ENCODE peak calls at places on chromosome 17, in seven cellular contexts. One of them, this sample, is unnamed.

GRCh38 chr17:82921426-82921825 is 81.6 kb upstream of the ZNF750 start:
- DNase-seq in left lung: no peak
- DNase-seq in lower leg skin: no peak
- DNase-seq in thyroid gland: no peak
- DNase-seq in breast epithelium: no peak
- DNase-seq in CD8-positive, alpha-beta T cell: no peak
- DNase-seq in ascending aorta: no peak
- DNase-seq in this sample: no peak

GRCh38 chr17:48335858-48336500 is 94.0 kb downstream of the SKAP1 start:
- DNase-seq in left lung: no peak
- DNase-seq in lower leg skin: no peak
- DNase-seq in thyroid gland: no peak
- DNase-seq in breast epithelium: no peak
- DNase-seq in CD8-positive, alpha-beta T cell: no peak
- DNase-seq in ascending aorta: no peak
- DNase-seq in this sample: no peak

GRCh38 chr17:44887971-44888955 is 11.0 kb downstream of the EFTUD2 start:
- DNase-seq in left lung: no peak
- DNase-seq in lower leg skin: no peak
- DNase-seq in thyroid gland: no peak
- DNase-seq in breast epithelium: no peak
- DNase-seq in CD8-positive, alpha-beta T cell: no peak
- DNase-seq in ascending aorta: no peak
- DNase-seq in this sample: no peak

GRCh38 chr17:28406478-28406824 is 439 bp upstream of the SLC46A1 start:
- DNase-seq in left lung: no peak
- DNase-seq in lower leg skin: no peak
- DNase-seq in thyroid gland: no peak
- DNase-seq in breast epithelium: no peak
- DNase-seq in CD8-positive, alpha-beta T cell: no peak
- DNase-seq in ascending aorta: no peak
- DNase-seq in this sample: no peak

GRCh38 chr17:7307686-7308624 is 527 bp downstream of the EIF5A start:
- DNase-seq in left lung: peak; percentile 64
- DNase-seq in lower leg skin: peak; percentile 48
- DNase-seq in thyroid gland: peak; percentile 56
- DNase-seq in breast epithelium: no peak
- DNase-seq in CD8-positive, alpha-beta T cell: no peak
- DNase-seq in ascending aorta: no peak
- DNase-seq in this sample: no peak

GRCh38 chr17:66527335-66527734 is 224.9 kb downstream of the PRKCA start:
- DNase-seq in left lung: no peak
- DNase-seq in lower leg skin: no peak
- DNase-seq in thyroid gland: no peak
- DNase-seq in breast epithelium: no peak
- DNase-seq in CD8-positive, alpha-beta T cell: no peak
- DNase-seq in ascending aorta: no peak
- DNase-seq in this sample: peak; percentile 15

GRCh38 chr17:78257810-78258322 is 26.4 kb downstream of the TMEM235 start:
- DNase-seq in left lung: no peak
- DNase-seq in lower leg skin: no peak
- DNase-seq in thyroid gland: no peak
- DNase-seq in breast epithelium: no peak
- DNase-seq in CD8-positive, alpha-beta T cell: no peak
- DNase-seq in ascending aorta: no peak
- DNase-seq in this sample: no peak

GRCh38 chr17:54992797-54993639 is 24.5 kb downstream of the STXBP4 start:
- DNase-seq in left lung: no peak
- DNase-seq in lower leg skin: no peak
- DNase-seq in thyroid gland: no peak
- DNase-seq in breast epithelium: no peak
- DNase-seq in CD8-positive, alpha-beta T cell: no peak
- DNase-seq in ascending aorta: no peak
- DNase-seq in this sample: no peak

GRCh38 chr17:75897076-75898019 is 597 bp upstream of the TRIM65 start:
- DNase-seq in left lung: no peak
- DNase-seq in lower leg skin: no peak
- DNase-seq in thyroid gland: peak; percentile 34
- DNase-seq in breast epithelium: no peak
- DNase-seq in CD8-positive, alpha-beta T cell: no peak
- DNase-seq in ascending aorta: no peak
- DNase-seq in this sample: no peak

GRCh38 chr17:65095465-65095864 is 38.9 kb upstream of the GNA13 start:
- DNase-seq in left lung: no peak
- DNase-seq in lower leg skin: no peak
- DNase-seq in thyroid gland: no peak
- DNase-seq in breast epithelium: no peak
- DNase-seq in CD8-positive, alpha-beta T cell: no peak
- DNase-seq in ascending aorta: no peak
- DNase-seq in this sample: no peak

GRCh38 chr17:11539637-11540036 is 58.6 kb upstream of the DNAH9 start:
- DNase-seq in left lung: no peak
- DNase-seq in lower leg skin: no peak
- DNase-seq in thyroid gland: no peak
- DNase-seq in breast epithelium: no peak
- DNase-seq in CD8-positive, alpha-beta T cell: no peak
- DNase-seq in ascending aorta: no peak
- DNase-seq in this sample: no peak

GRCh38 chr17:27572665-27573064 is 58.3 kb upstream of the LGALS9 start:
- DNase-seq in left lung: no peak
- DNase-seq in lower leg skin: no peak
- DNase-seq in thyroid gland: no peak
- DNase-seq in breast epithelium: no peak
- DNase-seq in CD8-positive, alpha-beta T cell: no peak
- DNase-seq in ascending aorta: no peak
- DNase-seq in this sample: no peak

GRCh38 chr17:42679001-42679491 is 2.3 kb upstream of the PLEKHH3 start:
- DNase-seq in left lung: peak; percentile 72
- DNase-seq in lower leg skin: peak; percentile 71
- DNase-seq in thyroid gland: peak; percentile 73
- DNase-seq in breast epithelium: no peak
- DNase-seq in CD8-positive, alpha-beta T cell: no peak
- DNase-seq in ascending aorta: peak; percentile 77
- DNase-seq in this sample: no peak

GRCh38 chr17:78125976-78126894 is 2.3 kb downstream of the TMC6 start:
- DNase-seq in left lung: no peak
- DNase-seq in lower leg skin: no peak
- DNase-seq in thyroid gland: no peak
- DNase-seq in breast epithelium: no peak
- DNase-seq in CD8-positive, alpha-beta T cell: no peak
- DNase-seq in ascending aorta: no peak
- DNase-seq in this sample: no peak

GRCh38 chr17:27824745-27825144 is 24.4 kb upstream of the NOS2 start:
- DNase-seq in left lung: no peak
- DNase-seq in lower leg skin: no peak
- DNase-seq in thyroid gland: no peak
- DNase-seq in breast epithelium: no peak
- DNase-seq in CD8-positive, alpha-beta T cell: no peak
- DNase-seq in ascending aorta: no peak
- DNase-seq in this sample: no peak

GRCh38 chr17:44362964-44363612 is 565 bp downstream of the FAM171A2 start:
- DNase-seq in left lung: no peak
- DNase-seq in lower leg skin: no peak
- DNase-seq in thyroid gland: peak; percentile 19
- DNase-seq in breast epithelium: no peak
- DNase-seq in CD8-positive, alpha-beta T cell: no peak
- DNase-seq in ascending aorta: no peak
- DNase-seq in this sample: peak; percentile 84

GRCh38 chr17:5837055-5837491 is 233.1 kb upstream of the WSCD1 start:
- DNase-seq in left lung: no peak
- DNase-seq in lower leg skin: no peak
- DNase-seq in thyroid gland: peak; percentile 69
- DNase-seq in breast epithelium: no peak
- DNase-seq in CD8-positive, alpha-beta T cell: no peak
- DNase-seq in ascending aorta: no peak
- DNase-seq in this sample: peak; percentile 54

GRCh38 chr17:82424001-82424862 is 5.8 kb upstream of the OGFOD3 start:
- DNase-seq in left lung: peak; percentile 34
- DNase-seq in lower leg skin: no peak
- DNase-seq in thyroid gland: peak; percentile 58
- DNase-seq in breast epithelium: no peak
- DNase-seq in CD8-positive, alpha-beta T cell: no peak
- DNase-seq in ascending aorta: no peak
- DNase-seq in this sample: no peak

GRCh38 chr17:1713878-1714487 is 3.8 kb upstream of the TLCD2 start:
- DNase-seq in left lung: no peak
- DNase-seq in lower leg skin: no peak
- DNase-seq in thyroid gland: peak; percentile 28
- DNase-seq in breast epithelium: no peak
- DNase-seq in CD8-positive, alpha-beta T cell: no peak
- DNase-seq in ascending aorta: peak; percentile 62
- DNase-seq in this sample: no peak

GRCh38 chr17:37461668-37462067 is 28.0 kb upstream of the DUSP14 start:
- DNase-seq in left lung: no peak
- DNase-seq in lower leg skin: no peak
- DNase-seq in thyroid gland: no peak
- DNase-seq in breast epithelium: no peak
- DNase-seq in CD8-positive, alpha-beta T cell: no peak
- DNase-seq in ascending aorta: no peak
- DNase-seq in this sample: no peak

DNA sequence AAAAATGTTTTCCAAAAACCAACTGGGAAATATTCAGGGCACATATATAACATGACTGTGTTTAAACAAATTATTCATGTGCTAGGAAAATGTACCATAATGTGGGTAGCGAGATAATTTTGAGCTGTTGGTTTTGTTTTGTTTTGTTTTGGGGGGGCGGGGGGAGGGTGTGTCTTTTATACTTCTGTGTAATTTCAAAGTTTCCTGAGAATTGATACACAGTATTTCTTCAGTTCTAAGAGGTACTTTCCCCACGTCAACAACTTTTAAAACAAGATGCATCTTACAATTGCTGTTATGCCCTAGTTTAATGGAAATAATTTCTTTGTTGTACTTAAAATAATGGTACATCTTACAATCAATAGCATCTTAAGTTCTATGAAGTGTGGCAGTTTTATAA is 99.7 kb upstream of the RPRML start:
- DNase-seq in left lung: no peak
- DNase-seq in lower leg skin: no peak
- DNase-seq in thyroid gland: no peak
- DNase-seq in breast epithelium: no peak
- DNase-seq in CD8-positive, alpha-beta T cell: no peak
- DNase-seq in ascending aorta: no peak
- DNase-seq in this sample: no peak
- TF ChIP-seq CTCF in left lung: no peak
- TF ChIP-seq CTCF in lower leg skin: no peak
- TF ChIP-seq CTCF in thyroid gland: no peak
- TF ChIP-seq CTCF in breast epithelium: no peak
- TF ChIP-seq CTCF in CD8-positive, alpha-beta T cell: no peak
- TF ChIP-seq CTCF in ascending aorta: no peak
- TF ChIP-seq CTCF in this sample: no peak

GRCh38 chr17:17739388-17740066 is 58.3 kb downstream of the RAI1 start:
- DNase-seq in left lung: peak; percentile 71
- DNase-seq in lower leg skin: no peak
- DNase-seq in thyroid gland: no peak
- DNase-seq in breast epithelium: no peak
- DNase-seq in CD8-positive, alpha-beta T cell: no peak
- DNase-seq in ascending aorta: no peak
- DNase-seq in this sample: no peak

GRCh38 chr17:17740627-17741237 is 59.5 kb downstream of the RAI1 start:
- DNase-seq in left lung: no peak
- DNase-seq in lower leg skin: no peak
- DNase-seq in thyroid gland: peak; percentile 33
- DNase-seq in breast epithelium: no peak
- DNase-seq in CD8-positive, alpha-beta T cell: peak; percentile 73
- DNase-seq in ascending aorta: no peak
- DNase-seq in this sample: no peak

GRCh38 chr17:17742133-17742621 is 60.9 kb downstream of the RAI1 start:
- DNase-seq in left lung: no peak
- DNase-seq in lower leg skin: no peak
- DNase-seq in thyroid gland: no peak
- DNase-seq in breast epithelium: no peak
- DNase-seq in CD8-positive, alpha-beta T cell: no peak
- DNase-seq in ascending aorta: no peak
- DNase-seq in this sample: no peak

GRCh38 chr17:17742688-17743390 is 61.6 kb downstream of the RAI1 start:
- DNase-seq in left lung: no peak
- DNase-seq in lower leg skin: no peak
- DNase-seq in thyroid gland: no peak
- DNase-seq in breast epithelium: no peak
- DNase-seq in CD8-positive, alpha-beta T cell: no peak
- DNase-seq in ascending aorta: no peak
- DNase-seq in this sample: no peak

GRCh38 chr17:17741346-17742023 is 60.2 kb downstream of the RAI1 start:
- DNase-seq in left lung: no peak
- DNase-seq in lower leg skin: no peak
- DNase-seq in thyroid gland: peak; percentile 73
- DNase-seq in breast epithelium: no peak
- DNase-seq in CD8-positive, alpha-beta T cell: no peak
- DNase-seq in ascending aorta: no peak
- DNase-seq in this sample: no peak
- TF ChIP-seq CTCF in left lung: no peak
- TF ChIP-seq CTCF in lower leg skin: no peak
- TF ChIP-seq CTCF in thyroid gland: no peak
- TF ChIP-seq CTCF in breast epithelium: no peak
- TF ChIP-seq CTCF in CD8-positive, alpha-beta T cell: no peak
- TF ChIP-seq CTCF in ascending aorta: no peak
- TF ChIP-seq CTCF in this sample: peak; percentile 20

GRCh38 chr17:29734640-29735039 is 111.9 kb upstream of the CORO6 start:
- DNase-seq in left lung: no peak
- DNase-seq in lower leg skin: no peak
- DNase-seq in thyroid gland: no peak
- DNase-seq in breast epithelium: no peak
- DNase-seq in CD8-positive, alpha-beta T cell: no peak
- DNase-seq in ascending aorta: no peak
- DNase-seq in this sample: no peak

GRCh38 chr17:29731589-29731929 is 108.8 kb upstream of the CORO6 start:
- DNase-seq in left lung: no peak
- DNase-seq in lower leg skin: no peak
- DNase-seq in thyroid gland: no peak
- DNase-seq in breast epithelium: no peak
- DNase-seq in CD8-positive, alpha-beta T cell: no peak
- DNase-seq in ascending aorta: no peak
- DNase-seq in this sample: no peak

GRCh38 chr17:29733151-29733550 is 110.4 kb upstream of the CORO6 start:
- DNase-seq in left lung: no peak
- DNase-seq in lower leg skin: no peak
- DNase-seq in thyroid gland: no peak
- DNase-seq in breast epithelium: no peak
- DNase-seq in CD8-positive, alpha-beta T cell: no peak
- DNase-seq in ascending aorta: no peak
- DNase-seq in this sample: no peak

GRCh38 chr17:29732209-29732608 is 109.5 kb upstream of the CORO6 start:
- DNase-seq in left lung: no peak
- DNase-seq in lower leg skin: no peak
- DNase-seq in thyroid gland: no peak
- DNase-seq in breast epithelium: no peak
- DNase-seq in CD8-positive, alpha-beta T cell: no peak
- DNase-seq in ascending aorta: no peak
- DNase-seq in this sample: no peak

GRCh38 chr17:29732613-29733012 is 109.9 kb upstream of the CORO6 start:
- DNase-seq in left lung: no peak
- DNase-seq in lower leg skin: no peak
- DNase-seq in thyroid gland: no peak
- DNase-seq in breast epithelium: no peak
- DNase-seq in CD8-positive, alpha-beta T cell: no peak
- DNase-seq in ascending aorta: no peak
- DNase-seq in this sample: no peak
- TF ChIP-seq CTCF in left lung: no peak
- TF ChIP-seq CTCF in lower leg skin: no peak
- TF ChIP-seq CTCF in thyroid gland: no peak
- TF ChIP-seq CTCF in breast epithelium: no peak
- TF ChIP-seq CTCF in CD8-positive, alpha-beta T cell: no peak
- TF ChIP-seq CTCF in ascending aorta: no peak
- TF ChIP-seq CTCF in this sample: no peak

GRCh38 chr17:70050192-70050591 is 24.8 kb upstream of the KCNJ16 start:
- DNase-seq in left lung: no peak
- DNase-seq in lower leg skin: no peak
- DNase-seq in thyroid gland: no peak
- DNase-seq in breast epithelium: no peak
- DNase-seq in CD8-positive, alpha-beta T cell: no peak
- DNase-seq in ascending aorta: no peak
- DNase-seq in this sample: no peak
- TF ChIP-seq CTCF in left lung: no peak
- TF ChIP-seq CTCF in lower leg skin: no peak
- TF ChIP-seq CTCF in thyroid gland: no peak
- TF ChIP-seq CTCF in breast epithelium: no peak
- TF ChIP-seq CTCF in CD8-positive, alpha-beta T cell: no peak
- TF ChIP-seq CTCF in ascending aorta: no peak
- TF ChIP-seq CTCF in this sample: no peak